ENCODE peak calls at places on chromosomes 2 and 18, in six cellular contexts. C is mesenchymal stem cell; A is WERI-Rb-1; R is activated naive CD8-positive, alpha-beta T cell treated with anti-CD3 and anti-CD28 coated beads for 36 hours; B is retina; E is aorta. T is an unnamed sample.

GRCh38 chr18:49980869-49981268 is 167.5 kb upstream of the ACAA2 start:
- DNase-seq in C (no peak), A (no peak), R (no peak), B (no peak), E (no peak), T (no peak)

GRCh38 chr2:174957049-174957448 is 48.1 kb downstream of the CHN1 start:
- DNase-seq in C (no peak), A (no peak), R (no peak), B (no peak), E (no peak), T (no peak)

GRCh38 chr2:145287686-145288085 is 767.8 kb upstream of the ZEB2 start:
- DNase-seq in C (peak), A (no peak), R (no peak), B (no peak), E (no peak), T (no peak)

GRCh38 chr2:205245652-205246051 is 436.6 kb upstream of the NRP2 start:
- DNase-seq in C (no peak), A (no peak), R (no peak), B (no peak), E (no peak), T (no peak)

GRCh38 chr18:75256376-75256775 is 45.8 kb downstream of the TSHZ1 start:
- DNase-seq in C (no peak), A (no peak), R (no peak), B (no peak), E (no peak), T (no peak)

GRCh38 chr2:216499641-216500218 is 1.1 kb downstream of the RPL37A start:
- DNase-seq in C (no peak), A (no peak), R (no peak), B (no peak), E (no peak), T (no peak)

GRCh38 chr2:146634256-146635068 is 1210.4 kb upstream of the ACVR2A start:
- DNase-seq in C (peak), A (no peak), R (no peak), B (no peak), E (no peak), T (no peak)

GRCh38 chr2:25831744-25832449 is 46.4 kb downstream of the ASXL2 start:
- DNase-seq in C (no peak), A (no peak), R (no peak), B (no peak), E (no peak), T (peak)

GRCh38 chr2:238940806-238941205 is 92.9 kb downstream of the TWIST2 start:
- DNase-seq in C (no peak), A (no peak), R (no peak), B (no peak), E (no peak), T (no peak)

GRCh38 chr2:172253190-172254052 is 150.7 kb upstream of the DLX2 start:
- DNase-seq in C (peak), A (no peak), R (peak), B (no peak), E (peak), T (peak)

GRCh38 chr2:86225581-86225980 is 26.3 kb downstream of the MRPL35 start:
- DNase-seq in C (no peak), A (no peak), R (peak), B (no peak), E (peak), T (no peak)

GRCh38 chr2:241279413-241279812 is 36.1 kb downstream of the HDLBP start:
- DNase-seq in C (peak), A (peak), R (no peak), B (no peak), E (no peak), T (no peak)

GRCh38 chr2:20093263-20094141 is 42.1 kb upstream of the LAPTM4A start:
- DNase-seq in C (peak), A (peak), R (no peak), B (no peak), E (peak), T (no peak)

GRCh38 chr18:75408554-75409506 is 18.7 kb downstream of the SMIM21 start:
- DNase-seq in C (peak), A (no peak), R (peak), B (no peak), E (no peak), T (peak)

GRCh38 chr2:143686585-143687164 is 557.5 kb downstream of the ARHGAP15 start:
- DNase-seq in C (peak), A (no peak), R (no peak), B (no peak), E (no peak), T (peak)

GRCh38 chr2:227164745-227165350 is 424 bp downstream of the COL4A3 start:
- DNase-seq in C (no peak), A (peak), R (peak), B (no peak), E (no peak), T (peak)

GRCh38 chr2:222736301-222736700 is 64.8 kb downstream of the MOGAT1 start:
- DNase-seq in C (peak), A (no peak), R (no peak), B (no peak), E (no peak), T (no peak)

GRCh38 chr2:19120941-19121750 is 237.3 kb downstream of the OSR1 start:
- DNase-seq in C (peak), A (no peak), R (no peak), B (no peak), E (no peak), T (no peak)

GRCh38 chr2:159441182-159441581 is 154.7 kb upstream of the WDSUB1 start:
- DNase-seq in C (no peak), A (no peak), R (no peak), B (no peak), E (no peak), T (no peak)

GRCh38 chr2:18626256-18626668 is 36.9 kb upstream of the NT5C1B start:
- DNase-seq in C (peak), A (no peak), R (no peak), B (no peak), E (no peak), T (no peak)

GRCh38 chr2:65431417-65432226 is 777 bp downstream of the SPRED2 start:
- DNase-seq in C (peak), A (peak), R (peak), B (peak), E (peak), T (peak)

GRCh38 chr2:235050992-235051351 is 99.2 kb downstream of the SH3BP4 start:
- DNase-seq in C (peak), A (peak), R (no peak), B (peak), E (peak), T (peak)